ENCODE peak calls at places on chromosomes 6 and 20, in eight cellular contexts. One of them, this sample, is unnamed.

GRCh38 chr6:169529931-169530761 is 171.7 kb downstream of the WDR27 start:
- DNase-seq in activated CD4-positive, alpha-beta T cell treated with anti-CD3 and anti-CD28 coated beads, Interleukin-2, amount 50 U/mL, for 48 hours: peak; percentile 26
- DNase-seq in uterus: peak; percentile 71
- DNase-seq in cardiac fibroblast: peak; percentile 52
- DNase-seq in NCI-H69: no peak
- DNase-seq in ovary: no peak
- DNase-seq in mesendoderm: no peak
- DNase-seq in anterior cingulate cortex: no peak
- DNase-seq in this sample: no peak

GRCh38 chr20:53899351-53900167 is 170.8 kb downstream of the BCAS1 start:
- DNase-seq in activated CD4-positive, alpha-beta T cell treated with anti-CD3 and anti-CD28 coated beads, Interleukin-2, amount 50 U/mL, for 48 hours: peak; percentile 84
- DNase-seq in ovary: no peak
- DNase-seq in anterior cingulate cortex: no peak
- DNase-seq in NCI-H69: peak; percentile 1
- DNase-seq in cardiac fibroblast: peak; percentile 53
- DNase-seq in mesendoderm: no peak
- DNase-seq in uterus: no peak
- DNase-seq in this sample: peak; percentile 100

GRCh38 chr6:53543341-53544010 is 1.4 kb downstream of the GCLC start:
- DNase-seq in anterior cingulate cortex: no peak
- DNase-seq in uterus: no peak
- DNase-seq in cardiac fibroblast: peak; percentile 23
- DNase-seq in mesendoderm: peak; percentile 26
- DNase-seq in ovary: no peak
- DNase-seq in NCI-H69: peak; percentile 55
- DNase-seq in activated CD4-positive, alpha-beta T cell treated with anti-CD3 and anti-CD28 coated beads, Interleukin-2, amount 50 U/mL, for 48 hours: no peak
- DNase-seq in this sample: no peak

GRCh38 chr20:10445758-10446157 is 10.7 kb downstream of the SLX4IP start:
- DNase-seq in cardiac fibroblast: no peak
- DNase-seq in uterus: no peak
- DNase-seq in anterior cingulate cortex: no peak
- DNase-seq in NCI-H69: no peak
- DNase-seq in mesendoderm: no peak
- DNase-seq in activated CD4-positive, alpha-beta T cell treated with anti-CD3 and anti-CD28 coated beads, Interleukin-2, amount 50 U/mL, for 48 hours: no peak
- DNase-seq in ovary: no peak
- DNase-seq in this sample: no peak

GRCh38 chr20:46253391-46253790 is 54.9 kb downstream of the CDH22 start:
- DNase-seq in ovary: no peak
- DNase-seq in uterus: no peak
- DNase-seq in mesendoderm: peak; percentile 48
- DNase-seq in activated CD4-positive, alpha-beta T cell treated with anti-CD3 and anti-CD28 coated beads, Interleukin-2, amount 50 U/mL, for 48 hours: no peak
- DNase-seq in cardiac fibroblast: peak; percentile 5
- DNase-seq in NCI-H69: peak; percentile 79
- DNase-seq in anterior cingulate cortex: no peak
- DNase-seq in this sample: no peak

GRCh38 chr6:127812985-127813681 is 87.7 kb downstream of the THEMIS start:
- DNase-seq in uterus: no peak
- DNase-seq in activated CD4-positive, alpha-beta T cell treated with anti-CD3 and anti-CD28 coated beads, Interleukin-2, amount 50 U/mL, for 48 hours: peak; percentile 57
- DNase-seq in anterior cingulate cortex: no peak
- DNase-seq in NCI-H69: no peak
- DNase-seq in mesendoderm: no peak
- DNase-seq in ovary: no peak
- DNase-seq in cardiac fibroblast: no peak
- DNase-seq in this sample: no peak

GRCh38 chr6:43963877-43964658 is 163.2 kb downstream of the MRPL14 start:
- DNase-seq in activated CD4-positive, alpha-beta T cell treated with anti-CD3 and anti-CD28 coated beads, Interleukin-2, amount 50 U/mL, for 48 hours: no peak
- DNase-seq in NCI-H69: peak; percentile 34
- DNase-seq in anterior cingulate cortex: no peak
- DNase-seq in uterus: no peak
- DNase-seq in mesendoderm: no peak
- DNase-seq in ovary: no peak
- DNase-seq in cardiac fibroblast: no peak
- DNase-seq in this sample: no peak

GRCh38 chr20:58352454-58352853 is 36.6 kb upstream of the VAPB start:
- DNase-seq in uterus: no peak
- DNase-seq in anterior cingulate cortex: no peak
- DNase-seq in activated CD4-positive, alpha-beta T cell treated with anti-CD3 and anti-CD28 coated beads, Interleukin-2, amount 50 U/mL, for 48 hours: peak; percentile 38
- DNase-seq in mesendoderm: no peak
- DNase-seq in ovary: no peak
- DNase-seq in NCI-H69: no peak
- DNase-seq in cardiac fibroblast: no peak
- DNase-seq in this sample: no peak

GRCh38 chr6:164344801-164345291 is 930.3 kb downstream of the QKI start:
- DNase-seq in NCI-H69: no peak
- DNase-seq in cardiac fibroblast: peak; percentile 58
- DNase-seq in ovary: no peak
- DNase-seq in anterior cingulate cortex: no peak
- DNase-seq in mesendoderm: peak; percentile 93
- DNase-seq in activated CD4-positive, alpha-beta T cell treated with anti-CD3 and anti-CD28 coated beads, Interleukin-2, amount 50 U/mL, for 48 hours: no peak
- DNase-seq in uterus: no peak
- DNase-seq in this sample: no peak

GRCh38 chr6:132812756-132813172 is 1.6 kb upstream of the RPS12 start:
- DNase-seq in cardiac fibroblast: no peak
- DNase-seq in activated CD4-positive, alpha-beta T cell treated with anti-CD3 and anti-CD28 coated beads, Interleukin-2, amount 50 U/mL, for 48 hours: peak; percentile 7
- DNase-seq in uterus: no peak
- DNase-seq in ovary: no peak
- DNase-seq in anterior cingulate cortex: no peak
- DNase-seq in NCI-H69: peak; percentile 46
- DNase-seq in mesendoderm: peak; percentile 50
- DNase-seq in this sample: no peak

GRCh38 chr20:13873814-13874213 is 89.0 kb downstream of the NDUFAF5 start:
- DNase-seq in uterus: no peak
- DNase-seq in NCI-H69: peak; percentile 28
- DNase-seq in cardiac fibroblast: no peak
- DNase-seq in anterior cingulate cortex: no peak
- DNase-seq in activated CD4-positive, alpha-beta T cell treated with anti-CD3 and anti-CD28 coated beads, Interleukin-2, amount 50 U/mL, for 48 hours: no peak
- DNase-seq in mesendoderm: no peak
- DNase-seq in ovary: no peak
- DNase-seq in this sample: no peak

GRCh38 chr20:645318-646106 is 7.5 kb downstream of the SRXN1 start:
- DNase-seq in mesendoderm: peak; percentile 86
- DNase-seq in anterior cingulate cortex: peak; percentile 30
- DNase-seq in cardiac fibroblast: peak; percentile 76
- DNase-seq in uterus: peak; percentile 59
- DNase-seq in ovary: peak; percentile 72
- DNase-seq in activated CD4-positive, alpha-beta T cell treated with anti-CD3 and anti-CD28 coated beads, Interleukin-2, amount 50 U/mL, for 48 hours: peak; percentile 81
- DNase-seq in NCI-H69: peak; percentile 72
- DNase-seq in this sample: peak; percentile 81

GRCh38 chr6:134138226-134138975 is 86.0 kb upstream of the SLC2A12 start:
- DNase-seq in mesendoderm: no peak
- DNase-seq in anterior cingulate cortex: no peak
- DNase-seq in uterus: no peak
- DNase-seq in ovary: no peak
- DNase-seq in NCI-H69: no peak
- DNase-seq in activated CD4-positive, alpha-beta T cell treated with anti-CD3 and anti-CD28 coated beads, Interleukin-2, amount 50 U/mL, for 48 hours: no peak
- DNase-seq in cardiac fibroblast: peak; percentile 42
- DNase-seq in this sample: no peak

GRCh38 chr6:149864578-149865535 is 698 bp upstream of the LRP11 start:
- DNase-seq in mesendoderm: peak; percentile 73
- DNase-seq in activated CD4-positive, alpha-beta T cell treated with anti-CD3 and anti-CD28 coated beads, Interleukin-2, amount 50 U/mL, for 48 hours: peak; percentile 24
- DNase-seq in ovary: peak; percentile 73
- DNase-seq in anterior cingulate cortex: peak; percentile 67
- DNase-seq in cardiac fibroblast: peak; percentile 78
- DNase-seq in NCI-H69: peak; percentile 86
- DNase-seq in uterus: no peak
- DNase-seq in this sample: peak; percentile 89

GRCh38 chr6:133298801-133299200 is 57.6 kb downstream of the EYA4 start:
- DNase-seq in uterus: no peak
- DNase-seq in mesendoderm: no peak
- DNase-seq in ovary: no peak
- DNase-seq in anterior cingulate cortex: no peak
- DNase-seq in activated CD4-positive, alpha-beta T cell treated with anti-CD3 and anti-CD28 coated beads, Interleukin-2, amount 50 U/mL, for 48 hours: no peak
- DNase-seq in cardiac fibroblast: no peak
- DNase-seq in NCI-H69: no peak
- DNase-seq in this sample: no peak

GRCh38 chr6:79676785-79677736 is 45.9 kb downstream of the SH3BGRL2 start:
- DNase-seq in mesendoderm: no peak
- DNase-seq in cardiac fibroblast: no peak
- DNase-seq in ovary: no peak
- DNase-seq in anterior cingulate cortex: no peak
- DNase-seq in NCI-H69: no peak
- DNase-seq in activated CD4-positive, alpha-beta T cell treated with anti-CD3 and anti-CD28 coated beads, Interleukin-2, amount 50 U/mL, for 48 hours: no peak
- DNase-seq in uterus: no peak
- DNase-seq in this sample: no peak